ENCODE peak calls at places on chromosomes 11 and 22, in seven cellular contexts. S is prostate gland; M is SJSA1; X is spleen; J is Karpas-422; W is CD4-positive, CD25-positive, alpha-beta regulatory T cell; Z is mucosa of descending colon. V is an unnamed sample. For H3K4me1, the result is how much of the 10 kb centered on the place peaks cover.

GRCh38 chr11:8219257-8220021 is 44.2 kb downstream of the LMO1 start:
- DNase-seq in M (no peak), Z (peak), X (no peak), S (no peak), W (no peak), J (peak), V (no peak)

GRCh38 chr11:5624489-5625278 is at the start of gene TRIM34:
- DNase-seq in Z (peak), J (peak), M (peak), S (peak), X (peak), W (peak), V (no peak)

GRCh38 chr11:14449302-14449714 is 50.3 kb downstream of the COPB1 start:
- DNase-seq in S (no peak), X (no peak), M (peak), J (no peak), Z (no peak), W (no peak), V (no peak)

GRCh38 chr11:18650859-18651557 is 16.9 kb upstream of the SPTY2D1 start:
- DNase-seq in W (peak), M (peak), S (peak), J (peak), X (no peak), Z (peak), V (no peak)

GRCh38 chr11:6249822-6250555 is 9.6 kb upstream of the CCKBR start:
- DNase-seq in J (no peak), W (no peak), M (no peak), X (no peak), Z (no peak), S (no peak), V (peak)

GRCh38 chr11:69644071-69644961 is 3.4 kb downstream of the CCND1 start:
- DNase-seq in Z (peak), X (peak), S (peak), W (no peak), J (peak), M (peak), V (peak)

GRCh38 chr11:63769719-63770443 is 1.3 kb upstream of the ZFTA start:
- DNase-seq in S (no peak), W (no peak), J (peak), M (no peak), Z (peak), X (no peak), V (no peak)

GRCh38 chr11:70914496-70914895 is 337.9 kb downstream of the SHANK2 start:
- DNase-seq in Z (no peak), W (no peak), S (no peak), J (no peak), M (no peak), X (no peak), V (no peak)

GRCh38 chr11:26849009-26849408 is 127.1 kb upstream of the SLC5A12 start:
- DNase-seq in X (no peak), J (no peak), S (peak), Z (no peak), M (no peak), W (no peak), V (peak)

GRCh38 chr11:1238767-1239595 is 16.1 kb downstream of the MUC5B start:
- DNase-seq in Z (peak), X (no peak), J (no peak), W (no peak), M (no peak), S (peak), V (no peak)

GRCh38 chr11:29022676-29023075 is 914.5 kb downstream of the METTL15 start:
- DNase-seq in W (no peak), J (no peak), X (no peak), Z (no peak), S (no peak), M (no peak), V (no peak)

GRCh38 chr22:39906207-39906606 is 5.3 kb downstream of the GRAP2 start:
- DNase-seq in M (no peak), W (no peak), X (no peak), Z (no peak), S (no peak), J (no peak), V (no peak)

GRCh38 chr11:26572770-26573402 is 823 bp upstream of the MUC15 start:
- DNase-seq in J (no peak), M (no peak), W (no peak), X (no peak), S (peak), Z (no peak), V (no peak)

GRCh38 chr22:29798318-29798717 is 31.1 kb downstream of the UQCR10 start:
- DNase-seq in S (no peak), Z (no peak), M (no peak), J (no peak), W (no peak), X (no peak), V (no peak)

GRCh38 chr11:82701847-82702520 is 31.7 kb downstream of the FAM181B start:
- DNase-seq in X (no peak), S (no peak), W (no peak), Z (no peak), J (peak), M (peak), V (no peak)

GRCh38 chr11:85809881-85810280 is 1.1 kb downstream of the SYTL2 start:
- DNase-seq in Z (peak), M (no peak), S (no peak), X (no peak), J (no peak), W (no peak), V (no peak)

GRCh38 chr11:90426442-90426841 is 203.6 kb upstream of the CHORDC1 start:
- DNase-seq in W (no peak), J (peak), X (no peak), M (no peak), Z (no peak), S (no peak), V (no peak)

GRCh38 chr22:43168416-43169309 is 17.3 kb downstream of the TSPO start:
- DNase-seq in M (no peak), W (no peak), J (no peak), Z (no peak), S (no peak), X (no peak), V (peak)

GRCh38 chr11:72974487-72975205 is 160.4 kb downstream of the ATG16L2 start:
- DNase-seq in X (no peak), J (no peak), W (no peak), S (no peak), Z (no peak), M (no peak), V (no peak)

GRCh38 chr11:112748713-112749481 is 212.3 kb upstream of the NCAM1 start:
- DNase-seq in M (no peak), W (no peak), X (no peak), S (no peak), Z (no peak), J (no peak), V (no peak)

GRCh38 chr11:61996933-61997332 is 29.5 kb upstream of the FTH1 start:
- DNase-seq in W (no peak), S (no peak), Z (no peak), J (no peak), M (no peak), X (no peak), V (peak)

GRCh38 chr11:69700278-69701140 is 3.3 kb downstream of the FGF19 start:
- DNase-seq in X (peak), Z (peak), W (no peak), M (peak), S (no peak), J (no peak), V (peak)

GRCh38 chr11:59678813-59679165 is 10.0 kb upstream of the PATL1 start:
- DNase-seq in X (no peak), S (no peak), J (no peak), W (no peak), Z (no peak), M (no peak), V (no peak)

GRCh38 chr22:39299829-39300178 is 19.6 kb downstream of the RPL3 start:
- DNase-seq in W (no peak), S (no peak), X (no peak), M (no peak), J (no peak), Z (no peak), V (no peak)

GRCh38 chr11:70772950-70773349 is 374.6 kb downstream of the CTTN start:
- DNase-seq in S (no peak), J (no peak), W (no peak), M (no peak), Z (no peak), X (peak), V (no peak)

GRCh38 chr11:14973621-14974020 is 1.5 kb upstream of the CALCA start:
- DNase-seq in Z (peak), W (no peak), S (no peak), M (no peak), J (no peak), X (peak), V (peak)

GRCh38 chr11:9726313-9727022 is 62.6 kb downstream of the SWAP70 start:
- DNase-seq in W (no peak), M (peak), X (no peak), J (peak), S (no peak), Z (no peak), V (no peak)

GRCh38 chr11:126452256-126452655 is 96.8 kb downstream of the ST3GAL4 start:
- DNase-seq in M (no peak), Z (no peak), W (no peak), S (no peak), X (no peak), J (no peak), V (no peak)

GRCh38 chr22:23230348-23231068 is 50.2 kb downstream of the BCR start:
- DNase-seq in M (no peak), J (no peak), W (no peak), Z (no peak), X (peak), S (no peak), V (no peak)

GRCh38 chr11:79212711-79213110 is 228.1 kb downstream of the TENM4 start:
- DNase-seq in S (no peak), M (no peak), W (no peak), X (no peak), J (no peak), Z (no peak), V (no peak)

GRCh38 chr11:105244157-105244820 is 104.7 kb upstream of the CARD18 start:
- DNase-seq in Z (no peak), X (no peak), M (peak), J (no peak), S (no peak), W (no peak), V (no peak)

GRCh38 chr11:64990222-64990918 is 6.4 kb downstream of the BATF2 start:
- DNase-seq in Z (peak), W (no peak), M (no peak), S (no peak), X (peak), J (peak), V (no peak)

GRCh38 chr22:43292633-43293025 is 50.5 kb downstream of the SCUBE1 start:
- DNase-seq in M (no peak), Z (no peak), W (no peak), S (no peak), J (no peak), X (no peak), V (no peak)

GRCh38 chr22:20193761-20194494 is 43.1 kb upstream of the CCDC188 start:
- DNase-seq in Z (no peak), X (no peak), J (no peak), W (no peak), S (no peak), M (no peak), V (no peak)

GRCh38 chr11:65814131-65814959 is 19.4 kb upstream of the SNX32 start:
- DNase-seq in W (no peak), X (no peak), J (peak), S (no peak), Z (no peak), M (no peak), V (peak)

GRCh38 chr22:19130959-19131684 is at the start of gene TSSK2:
- DNase-seq in J (no peak), X (no peak), W (no peak), Z (no peak), S (no peak), M (no peak), V (no peak)

DNA sequence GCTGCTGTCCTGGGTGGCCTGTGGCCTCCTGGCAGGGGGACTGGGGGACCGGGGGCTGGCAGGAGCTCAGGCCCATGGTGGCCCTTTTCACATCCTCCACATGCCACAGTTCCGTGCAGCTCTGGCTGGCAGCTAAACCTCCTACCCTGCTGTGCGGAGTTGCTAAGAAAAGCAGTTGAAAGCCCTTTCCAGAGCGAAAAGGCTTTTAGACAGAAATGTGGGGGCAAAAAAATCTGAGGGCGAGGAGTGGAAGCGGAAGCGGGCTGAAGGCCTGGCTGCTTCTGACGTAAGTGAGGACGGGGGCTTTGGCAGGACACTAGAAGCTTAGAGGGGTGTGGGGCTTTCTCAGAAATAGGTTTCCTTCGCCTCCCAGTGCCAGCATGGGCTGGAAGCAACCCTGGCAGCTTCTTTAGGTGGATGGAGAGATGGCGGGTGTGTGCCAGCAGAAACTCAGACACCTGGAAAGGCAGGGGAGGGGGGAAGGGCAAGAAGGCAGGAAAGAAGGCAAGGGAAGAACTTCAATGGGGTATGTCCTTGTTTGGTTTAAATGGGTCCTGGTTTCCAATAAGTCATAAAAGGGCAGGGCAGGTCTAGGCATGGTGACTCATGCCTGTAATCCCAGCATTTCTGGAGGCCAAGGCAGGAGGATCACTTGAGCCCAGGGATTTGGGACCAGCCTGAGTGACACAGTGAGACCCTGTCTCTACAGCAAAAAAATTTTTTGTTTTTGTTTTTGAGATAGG is 11.2 kb upstream of the DGKZ start:
- DNase-seq in J (no peak), M (no peak), W (no peak), S (no peak), X (no peak), Z (no peak), V (no peak)
- H3K4me1 ChIP-seq in J (under half), M (under half), W (under half), S (under half), X (half or more), Z (under half), V (under half)

GRCh38 chr11:111733655-111734088 is 32.5 kb downstream of the PPP2R1B start:
- DNase-seq in X (peak), J (peak), Z (no peak), S (no peak), M (peak), W (no peak), V (peak)
- H3K4me1 ChIP-seq in X (half or more), J (under half), Z (under half), S (under half), M (half or more), W (under half), V (half or more)

GRCh38 chr22:46062232-46062615 is 85.3 kb upstream of the WNT7B start:
- DNase-seq in Z (no peak), J (no peak), S (no peak), M (no peak), W (no peak), X (no peak), V (no peak)

GRCh38 chr22:46062971-46063631 is 86.1 kb upstream of the WNT7B start:
- DNase-seq in X (peak), J (no peak), W (no peak), S (no peak), M (no peak), Z (peak), V (peak)

GRCh38 chr22:46064966-46065666 is 85.2 kb upstream of the PPARA start:
- DNase-seq in W (no peak), M (peak), X (no peak), Z (peak), J (no peak), S (no peak), V (peak)

GRCh38 chr22:46064236-46064965 is 85.9 kb upstream of the PPARA start:
- DNase-seq in X (peak), J (no peak), Z (peak), S (no peak), M (peak), W (no peak), V (peak)

DNA sequence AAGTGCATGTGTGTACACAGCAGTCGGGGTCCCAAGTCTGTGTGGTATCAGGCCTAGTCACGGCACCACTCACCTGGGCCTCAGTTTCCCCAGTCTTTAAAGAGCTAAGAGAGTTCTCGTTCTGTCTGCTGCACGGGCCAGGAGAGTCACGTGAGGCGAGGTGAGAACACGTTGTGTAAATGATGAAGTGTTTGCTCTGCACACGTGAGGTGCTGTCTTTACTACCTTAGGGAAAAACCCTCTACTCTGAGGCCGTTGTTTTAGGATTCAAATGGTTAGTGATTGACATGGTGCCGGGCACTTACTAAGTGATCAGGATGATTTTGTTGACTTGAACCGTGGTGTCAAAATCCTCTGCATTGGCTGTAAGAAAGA is 86.5 kb upstream of the PPARA start:
- DNase-seq in S (peak), M (no peak), X (peak), W (no peak), Z (peak), J (no peak), V (peak)
- H3K4me1 ChIP-seq in S (under half), M (under half), X (half or more), W (under half), Z (under half), J (under half), V (half or more)

DNA sequence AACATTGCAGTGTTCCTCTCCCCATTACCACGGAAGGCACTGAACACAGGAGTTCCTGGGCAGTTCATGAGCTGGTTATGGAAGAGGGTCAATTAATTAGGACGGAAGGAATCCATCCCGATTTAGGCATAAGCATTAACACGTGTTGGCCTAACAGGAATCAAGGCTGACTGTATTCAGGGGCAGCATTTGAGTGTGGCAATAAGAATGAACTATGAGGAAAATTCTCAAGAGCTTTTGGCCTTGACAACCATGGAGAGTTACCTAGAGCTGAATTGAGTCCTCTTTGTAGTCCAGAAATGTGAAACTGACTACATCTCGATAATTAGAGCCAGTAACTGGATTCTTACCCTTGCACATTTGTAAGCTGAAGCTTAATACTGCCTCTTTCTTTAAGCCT is 82.4 kb upstream of the CRTAM start:
- DNase-seq in J (no peak), X (no peak), S (no peak), Z (no peak), M (no peak), W (no peak), V (no peak)
- H3K4me1 ChIP-seq in J (under half), X (half or more), S (under half), Z (under half), M (under half), W (under half), V (under half)

GRCh38 chr11:88012456-88012855 is 162.8 kb downstream of the RAB38 start:
- DNase-seq in S (no peak), X (no peak), Z (no peak), M (no peak), J (no peak), W (no peak), V (no peak)
- H3K4me1 ChIP-seq in S (under half), X (under half), Z (under half), M (under half), J (under half), W (under half), V (under half)

DNA sequence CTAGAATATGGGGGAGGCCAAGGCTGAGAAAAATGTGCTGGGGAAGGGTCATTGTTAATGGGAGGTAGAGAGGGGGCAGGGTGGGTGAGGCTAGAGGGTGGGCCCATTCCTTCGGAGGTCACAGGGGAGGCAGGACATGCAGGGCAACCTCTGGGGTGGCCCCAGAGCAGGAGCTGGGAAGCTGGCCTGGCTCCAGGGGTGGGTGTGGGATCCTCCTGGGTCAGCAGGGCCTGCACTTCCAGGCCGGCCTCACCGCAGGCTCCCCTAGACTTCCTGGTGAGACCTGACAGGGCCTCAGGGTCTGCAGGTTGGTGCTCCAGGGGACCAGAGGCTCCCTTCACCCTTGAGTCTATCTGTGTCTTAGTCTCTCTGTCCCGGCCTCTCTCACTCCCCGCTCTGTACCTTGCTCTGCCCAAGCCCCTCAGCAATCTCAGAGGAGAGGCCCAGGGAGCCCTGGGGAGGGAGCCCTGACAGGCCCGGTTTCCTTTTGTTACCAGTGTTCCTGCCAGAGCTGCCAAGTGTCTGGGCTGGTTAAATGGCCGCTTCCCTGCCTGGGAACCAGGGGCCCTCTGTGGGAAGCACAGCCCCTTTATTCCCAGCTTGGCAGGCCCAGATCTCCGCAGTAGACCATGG is 13.8 kb downstream of the CD82 start:
- DNase-seq in J (no peak), M (no peak), S (no peak), W (no peak), X (peak), Z (no peak), V (no peak)
- H3K4me1 ChIP-seq in J (under half), M (under half), S (under half), W (under half), X (half or more), Z (under half), V (under half)

GRCh38 chr22:49958961-49959781 is 1.4 kb upstream of the PIM3 start:
- DNase-seq in M (no peak), X (peak), W (no peak), J (no peak), Z (peak), S (no peak), V (peak)
- H3K4me1 ChIP-seq in M (under half), X (half or more), W (under half), J (under half), Z (under half), S (under half), V (half or more)

DNA sequence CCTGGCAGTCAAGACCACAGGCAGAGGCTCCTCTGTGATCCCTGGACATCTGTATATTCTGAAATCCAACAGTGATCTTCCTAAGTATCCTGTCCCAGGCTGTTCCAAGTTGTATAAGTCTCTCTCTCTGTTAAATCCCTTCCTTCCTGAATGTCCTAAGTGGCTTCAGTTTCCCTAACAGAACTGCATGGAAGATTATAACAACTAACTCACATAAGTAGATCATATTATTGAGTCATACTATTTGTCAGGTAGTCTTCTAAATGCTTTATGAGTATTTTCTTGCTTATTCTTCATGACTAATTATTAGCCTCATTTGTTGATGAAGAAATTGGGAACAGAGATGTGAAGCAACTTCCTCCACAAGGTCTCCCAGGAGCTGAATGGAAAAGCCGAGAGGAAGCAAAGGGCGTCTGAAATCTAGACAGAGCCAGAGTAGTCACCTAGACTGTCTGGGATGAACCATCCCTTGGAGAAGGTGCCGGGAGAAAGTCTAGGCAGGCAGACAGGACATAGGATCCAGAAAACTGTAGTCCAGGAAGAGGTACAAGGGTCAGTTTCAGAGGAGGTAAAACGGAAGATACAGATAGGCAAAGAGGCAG is 93.2 kb upstream of the FAT3 start:
- DNase-seq in J (no peak), M (no peak), X (no peak), S (no peak), W (no peak), Z (no peak), V (no peak)
- H3K4me1 ChIP-seq in J (under half), M (under half), X (under half), S (under half), W (under half), Z (under half), V (under half)